ENCODE peak calls at places on chromosomes 5 and 9, in ten cellular contexts. Z is HCT116, N is OCI-LY7, B is trophoblast cell, H is colonic mucosa, F is IMR-90, E is body of pancreas, W is endodermal cell, K is transverse colon, L is HepG2. X is an unnamed sample. For H3K4me1, the result is how much of the 10 kb centered on the place peaks cover.

GRCh38 chr9:76394896-76395244 is 644 bp upstream of the RFK start:
- DNase-seq in Z (peak), N (peak), B (peak), H (peak), F (no peak), E (peak), W (peak), K (peak), L (peak), X (peak)

GRCh38 chr9:129626944-129627297 is 958 bp downstream of the NTMT1 start:
- DNase-seq in Z (no peak), N (peak), B (peak), H (no peak), F (peak), E (no peak), W (no peak), K (no peak), L (no peak), X (no peak)

GRCh38 chr5:74295141-74295540 is 345.4 kb downstream of the ENC1 start:
- DNase-seq in Z (no peak), N (no peak), B (no peak), H (no peak), F (no peak), E (no peak), W (no peak), K (no peak), L (no peak), X (no peak)

GRCh38 chr5:33538201-33538600 is 97.4 kb downstream of the TARS1 start:
- DNase-seq in Z (no peak), N (no peak), B (no peak), H (no peak), F (no peak), E (no peak), W (no peak), K (no peak), L (no peak), X (no peak)

GRCh38 chr5:124901081-124901480 is 154.6 kb upstream of the ZNF608 start:
- DNase-seq in Z (no peak), N (no peak), B (no peak), H (no peak), F (peak), E (no peak), W (no peak), K (no peak), L (no peak), X (no peak)

GRCh38 chr5:117889592-117889991 is 1098.8 kb downstream of the DTWD2 start:
- DNase-seq in Z (no peak), N (no peak), B (no peak), H (no peak), F (peak), E (no peak), W (no peak), K (no peak), L (no peak), X (no peak)

GRCh38 chr5:142474426-142474825 is 149.6 kb upstream of the SPRY4 start:
- DNase-seq in Z (no peak), N (no peak), B (peak), H (no peak), F (no peak), E (no peak), W (no peak), K (no peak), L (no peak), X (no peak)

GRCh38 chr5:156528673-156529072 is 201.7 kb downstream of the SGCD start:
- DNase-seq in Z (no peak), N (no peak), B (no peak), H (no peak), F (peak), E (no peak), W (no peak), K (no peak), L (no peak), X (no peak)

GRCh38 chr9:20623021-20623747 is 885 bp upstream of the MLLT3 start:
- DNase-seq in Z (no peak), N (peak), B (peak), H (peak), F (peak), E (peak), W (peak), K (peak), L (no peak), X (peak)

GRCh38 chr9:120299785-120300184 is 280.2 kb downstream of the CDK5RAP2 start:
- DNase-seq in Z (no peak), N (no peak), B (no peak), H (no peak), F (no peak), E (no peak), W (peak), K (no peak), L (no peak), X (no peak)

GRCh38 chr5:1494780-1495524 is 28.8 kb downstream of the LPCAT1 start:
- DNase-seq in Z (no peak), N (peak), B (peak), H (peak), F (no peak), E (peak), W (no peak), K (peak), L (no peak), X (no peak)

GRCh38 chr5:98997000-98997399 is 68.2 kb upstream of the CHD1 start:
- DNase-seq in Z (no peak), N (no peak), B (peak), H (no peak), F (peak), E (no peak), W (no peak), K (no peak), L (peak), X (no peak)

GRCh38 chr5:15026506-15026905 is 154.9 kb upstream of the ANKH start:
- DNase-seq in Z (no peak), N (no peak), B (no peak), H (no peak), F (no peak), E (no peak), W (peak), K (no peak), L (no peak), X (no peak)

GRCh38 chr5:86837610-86838009 is 219.9 kb downstream of the COX7C start:
- DNase-seq in Z (no peak), N (no peak), B (no peak), H (no peak), F (peak), E (no peak), W (no peak), K (no peak), L (no peak), X (no peak)

GRCh38 chr5:173720341-173721258 is 104.2 kb upstream of the BOD1 start:
- DNase-seq in Z (no peak), N (no peak), B (no peak), H (no peak), F (no peak), E (no peak), W (no peak), K (no peak), L (no peak), X (no peak)

GRCh38 chr5:82308997-82309670 is 31.0 kb upstream of the RPS23 start:
- DNase-seq in Z (no peak), N (no peak), B (no peak), H (no peak), F (peak), E (no peak), W (no peak), K (no peak), L (no peak), X (no peak)
- H3K4me1 ChIP-seq in Z (under half), N (under half), B (under half), H (under half), F (under half), E (under half), W (under half), K (under half), L (under half), X (under half)

DNA sequence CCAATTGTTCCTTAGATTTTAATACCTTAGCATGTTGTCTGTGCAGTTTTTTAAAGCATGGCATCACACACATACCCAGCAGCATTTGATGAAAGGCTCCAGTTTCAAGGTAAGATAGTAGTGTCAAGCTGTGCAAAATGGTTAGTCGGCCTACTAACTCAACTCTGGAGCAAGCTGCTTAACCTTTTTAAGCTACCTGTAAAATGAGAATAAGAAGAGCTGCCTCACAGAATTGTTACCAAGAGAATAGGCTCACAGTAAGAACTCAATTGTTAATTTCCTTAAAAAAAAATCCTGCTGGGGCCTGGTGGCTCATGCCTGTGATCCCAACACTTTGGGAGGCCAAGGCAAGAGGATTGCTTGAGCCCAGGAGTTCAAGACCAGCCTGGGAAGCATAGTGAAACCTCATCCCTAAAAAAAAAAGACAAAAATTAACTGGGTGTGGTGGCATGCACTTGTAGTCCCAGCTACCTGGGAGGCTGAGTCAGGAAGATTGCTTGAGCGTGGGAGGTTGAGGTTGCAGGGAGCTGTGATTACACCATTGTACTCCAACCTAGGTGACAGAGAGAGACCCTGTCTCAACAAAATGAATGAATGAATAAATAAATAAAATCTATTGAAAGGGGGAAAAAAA is 96.6 kb downstream of the IQGAP2 start:
- DNase-seq in Z (no peak), N (no peak), B (no peak), H (no peak), F (no peak), E (no peak), W (no peak), K (no peak), L (no peak), X (no peak)
- H3K4me1 ChIP-seq in Z (under half), N (under half), B (under half), H (under half), F (under half), E (under half), W (under half), K (under half), L (under half), X (under half)

GRCh38 chr9:70046274-70047070 is 2.8 kb downstream of the MAMDC2 start:
- DNase-seq in Z (no peak), N (no peak), B (no peak), H (no peak), F (no peak), E (no peak), W (peak), K (no peak), L (no peak), X (peak)
- H3K4me1 ChIP-seq in Z (under half), N (under half), B (under half), H (under half), F (under half), E (under half), W (under half), K (under half), L (under half), X (under half)

GRCh38 chr5:115775999-115776398 is 40.5 kb downstream of the CDO1 start:
- DNase-seq in Z (no peak), N (no peak), B (no peak), H (no peak), F (no peak), E (no peak), W (no peak), K (no peak), L (no peak), X (no peak)
- H3K4me1 ChIP-seq in Z (under half), N (under half), B (under half), H (under half), F (under half), E (under half), W (under half), K (under half), L (under half), X (under half)

GRCh38 chr5:60520451-60521210 is 179.3 kb downstream of the DEPDC1B start:
- DNase-seq in Z (no peak), N (no peak), B (peak), H (no peak), F (no peak), E (no peak), W (no peak), K (no peak), L (no peak), X (no peak)
- H3K4me1 ChIP-seq in Z (under half), N (under half), B (under half), H (under half), F (under half), E (under half), W (under half), K (under half), L (under half), X (under half)

DNA sequence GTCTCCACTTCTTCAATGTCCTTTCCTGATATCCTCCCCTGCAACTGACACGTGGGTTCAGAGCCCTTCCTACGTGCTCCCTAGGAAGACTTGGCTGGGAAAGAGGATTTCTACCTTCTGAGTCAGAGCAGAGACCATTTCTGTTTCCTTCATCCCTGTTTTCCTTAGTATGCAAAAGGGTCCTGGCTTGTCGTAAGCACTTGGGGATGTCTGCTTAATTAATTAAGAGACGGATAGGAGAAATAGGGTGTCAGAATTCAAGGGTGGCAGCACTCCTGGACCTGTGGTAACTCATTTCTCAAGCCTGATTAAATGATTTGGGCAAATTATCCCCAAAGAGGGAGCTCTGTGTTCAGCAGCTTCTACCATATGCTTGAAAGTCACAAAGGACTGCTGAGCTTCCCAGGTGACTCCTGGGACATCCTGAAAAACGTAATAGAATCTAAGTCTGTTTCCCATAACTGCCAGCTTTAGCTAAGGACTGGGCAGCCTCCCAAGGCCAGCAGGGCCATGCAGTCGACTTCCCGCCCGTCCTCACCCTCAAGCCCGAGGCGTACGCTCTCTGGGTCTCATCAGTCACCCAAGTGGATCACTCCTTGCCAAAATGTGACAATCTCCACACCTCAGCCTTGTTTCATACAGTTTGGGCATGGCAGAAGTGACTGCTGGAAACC is 20.5 kb downstream of the ABCA1 start:
- DNase-seq in Z (no peak), N (no peak), B (no peak), H (no peak), F (peak), E (no peak), W (peak), K (no peak), L (no peak), X (no peak)
- H3K4me1 ChIP-seq in Z (under half), N (under half), B (under half), H (under half), F (under half), E (half or more), W (under half), K (under half), L (half or more), X (under half)

GRCh38 chr9:34492051-34492450 is 30.7 kb downstream of the ENHO start:
- DNase-seq in Z (no peak), N (peak), B (no peak), H (no peak), F (no peak), E (no peak), W (peak), K (no peak), L (no peak), X (no peak)

GRCh38 chr9:34490760-34491159 is 32.0 kb downstream of the ENHO start:
- DNase-seq in Z (no peak), N (no peak), B (no peak), H (no peak), F (no peak), E (no peak), W (peak), K (no peak), L (no peak), X (no peak)

GRCh38 chr9:34493972-34494535 is 28.7 kb downstream of the ENHO start:
- DNase-seq in Z (no peak), N (peak), B (peak), H (no peak), F (peak), E (peak), W (peak), K (peak), L (no peak), X (peak)

GRCh38 chr9:34490360-34490759 is 31.8 kb downstream of the DNAI1 start:
- DNase-seq in Z (no peak), N (no peak), B (no peak), H (no peak), F (no peak), E (no peak), W (no peak), K (no peak), L (no peak), X (no peak)

GRCh38 chr9:34491596-34491995 is 31.2 kb downstream of the ENHO start:
- DNase-seq in Z (no peak), N (no peak), B (no peak), H (no peak), F (no peak), E (no peak), W (peak), K (no peak), L (no peak), X (no peak)
- H3K4me1 ChIP-seq in Z (under half), N (under half), B (under half), H (under half), F (under half), E (under half), W (under half), K (under half), L (under half), X (under half)

GRCh38 chr5:78626009-78626571 is 22.5 kb downstream of the LHFPL2 start:
- DNase-seq in Z (no peak), N (no peak), B (no peak), H (no peak), F (peak), E (no peak), W (peak), K (no peak), L (no peak), X (no peak)
- H3K4me1 ChIP-seq in Z (under half), N (under half), B (under half), H (under half), F (under half), E (under half), W (under half), K (under half), L (half or more), X (under half)

X was measured in MM.1S.